ENCODE peak calls at places on chromosomes 5 and 9, in ten cellular contexts. O is ovary; R is activated CD4-positive, alpha-beta T cell treated with anti-CD3 and anti-CD28 coated beads, Interleukin-2, amount 10 ng/mL, durations not matched to agents 24 days and 14 days; N is T-helper 2 cell; H is tibial nerve; J is HEK293T; T is dorsolateral prefrontal cortex; F is renal cortical epithelial cell; X is EL; V is mucosa of descending colon. E is an unnamed sample.

GRCh38 chr5:179146277-179146676 is 86.1 kb downstream of the ZNF354C start:
- DNase-seq in O (no peak), X (no peak), J (no peak), V (no peak), F (no peak), R (peak), N (no peak), H (no peak), T (no peak), E (no peak)

GRCh38 chr9:23145467-23145866 is 680.6 kb downstream of the ELAVL2 start:
- DNase-seq in J (no peak), T (no peak), H (no peak), R (no peak), X (no peak), N (no peak), O (no peak), F (no peak), V (no peak), E (no peak)

GRCh38 chr5:45609661-45610060 is 86.5 kb downstream of the HCN1 start:
- DNase-seq in N (no peak), J (no peak), T (no peak), X (no peak), H (no peak), V (no peak), O (no peak), R (no peak), F (no peak), E (no peak)

GRCh38 chr5:44862808-44863207 is 54.1 kb downstream of the MRPS30 start:
- DNase-seq in J (no peak), X (no peak), F (peak), H (no peak), T (no peak), R (no peak), N (no peak), O (no peak), V (no peak), E (peak)

GRCh38 chr9:5582835-5583195 is 46.1 kb upstream of the RIC1 start:
- DNase-seq in T (no peak), J (no peak), O (peak), F (peak), H (no peak), R (peak), X (peak), N (no peak), V (no peak), E (peak)

GRCh38 chr5:100517301-100517974 is 17.7 kb upstream of the FAM174A start:
- DNase-seq in O (no peak), N (no peak), J (no peak), F (no peak), T (no peak), R (no peak), H (no peak), V (peak), X (no peak), E (no peak)

GRCh38 chr5:142506046-142506445 is 179.8 kb downstream of the FGF1 start:
- DNase-seq in O (no peak), T (no peak), V (no peak), H (no peak), X (peak), N (no peak), R (no peak), F (peak), J (no peak), E (no peak)

GRCh38 chr9:93911871-93912554 is 43.1 kb downstream of the BARX1 start:
- DNase-seq in H (no peak), F (no peak), T (no peak), N (no peak), J (no peak), X (no peak), O (no peak), R (no peak), V (no peak), E (no peak)

GRCh38 chr9:94919376-94920098 is 193.0 kb downstream of the AOPEP start:
- DNase-seq in R (no peak), J (no peak), O (peak), N (no peak), X (peak), H (no peak), V (no peak), F (peak), T (no peak), E (no peak)

GRCh38 chr5:132050136-132050535 is 10.3 kb upstream of the IL3 start:
- DNase-seq in F (no peak), V (peak), N (no peak), T (no peak), X (no peak), O (no peak), R (no peak), J (no peak), H (no peak), E (no peak)

GRCh38 chr9:17900604-17901003 is 321.7 kb downstream of the SH3GL2 start:
- DNase-seq in H (no peak), V (peak), T (no peak), X (no peak), O (no peak), R (no peak), N (no peak), F (no peak), J (peak), E (no peak)

GRCh38 chr5:20445326-20445860 is 457.4 kb upstream of the CDH18 start:
- DNase-seq in X (no peak), F (no peak), R (no peak), T (no peak), N (no peak), V (no peak), O (no peak), H (no peak), J (no peak), E (no peak)

GRCh38 chr5:151740336-151740942 is 18.0 kb downstream of the ATOX1 start:
- DNase-seq in H (peak), J (peak), R (peak), F (peak), V (peak), O (peak), T (peak), X (peak), N (peak), E (peak)

GRCh38 chr5:106269252-106269843 is 1401.4 kb downstream of the EFNA5 start:
- DNase-seq in J (no peak), R (no peak), V (no peak), T (no peak), X (no peak), N (no peak), H (no peak), F (peak), O (no peak), E (peak)

GRCh38 chr9:98523231-98523901 is 185.4 kb downstream of the GABBR2 start:
- DNase-seq in T (no peak), N (no peak), J (peak), O (no peak), F (peak), H (no peak), X (peak), R (no peak), V (no peak), E (peak)

E was measured in COLO829.